ENCODE peak calls at places on chromosomes 1 and 21, in six cellular contexts. One of them, this sample, is unnamed. For H3K4me1, the result is how much of the 10 kb centered on the place peaks cover.

GRCh38 chr1:150138044-150138443 is 11.7 kb upstream of the PLEKHO1 start:
- DNase-seq in NT2/D1: no peak
- DNase-seq in IMR-90: no peak
- DNase-seq in fibroblast of lung: no peak
- DNase-seq in mesenchymal stem cell: no peak
- DNase-seq in endodermal cell: no peak
- DNase-seq in this sample: no peak

GRCh38 chr1:41661428-41662060 is 177.1 kb upstream of the EDN2 start:
- DNase-seq in NT2/D1: no peak
- DNase-seq in IMR-90: no peak
- DNase-seq in fibroblast of lung: peak
- DNase-seq in mesenchymal stem cell: no peak
- DNase-seq in endodermal cell: peak
- DNase-seq in this sample: no peak

GRCh38 chr1:960371-961131 is at the start of gene KLHL17:
- DNase-seq in NT2/D1: no peak
- DNase-seq in IMR-90: peak
- DNase-seq in fibroblast of lung: peak
- DNase-seq in mesenchymal stem cell: peak
- DNase-seq in endodermal cell: peak
- DNase-seq in this sample: no peak

GRCh38 chr1:209455133-209455532 is 128.4 kb upstream of the CAMK1G start:
- DNase-seq in NT2/D1: no peak
- DNase-seq in IMR-90: peak
- DNase-seq in fibroblast of lung: peak
- DNase-seq in mesenchymal stem cell: peak
- DNase-seq in endodermal cell: no peak
- DNase-seq in this sample: no peak

GRCh38 chr1:191693797-191694196 is 464.5 kb upstream of the RGS18 start:
- DNase-seq in NT2/D1: no peak
- DNase-seq in IMR-90: no peak
- DNase-seq in fibroblast of lung: no peak
- DNase-seq in mesenchymal stem cell: no peak
- DNase-seq in endodermal cell: no peak
- DNase-seq in this sample: no peak

GRCh38 chr1:21206117-21206516 is 29.4 kb upstream of the EIF4G3 start:
- DNase-seq in NT2/D1: no peak
- DNase-seq in IMR-90: peak
- DNase-seq in fibroblast of lung: peak
- DNase-seq in mesenchymal stem cell: no peak
- DNase-seq in endodermal cell: no peak
- DNase-seq in this sample: peak

GRCh38 chr1:31431351-31431750 is 18.3 kb downstream of the SERINC2 start:
- DNase-seq in NT2/D1: no peak
- DNase-seq in IMR-90: no peak
- DNase-seq in fibroblast of lung: no peak
- DNase-seq in mesenchymal stem cell: no peak
- DNase-seq in endodermal cell: peak
- DNase-seq in this sample: no peak

GRCh38 chr1:212600071-212600915 is 8.3 kb upstream of the ATF3 start:
- DNase-seq in NT2/D1: no peak
- DNase-seq in IMR-90: no peak
- DNase-seq in fibroblast of lung: no peak
- DNase-seq in mesenchymal stem cell: no peak
- DNase-seq in endodermal cell: peak
- DNase-seq in this sample: no peak

GRCh38 chr1:167095368-167095767 is 1.5 kb downstream of the STYXL2 start:
- DNase-seq in NT2/D1: no peak
- DNase-seq in IMR-90: peak
- DNase-seq in fibroblast of lung: peak
- DNase-seq in mesenchymal stem cell: peak
- DNase-seq in endodermal cell: no peak
- DNase-seq in this sample: peak

GRCh38 chr1:248696261-248696660 is 6.3 kb downstream of the OR14I1 start:
- DNase-seq in NT2/D1: no peak
- DNase-seq in IMR-90: no peak
- DNase-seq in fibroblast of lung: no peak
- DNase-seq in mesenchymal stem cell: no peak
- DNase-seq in endodermal cell: no peak
- DNase-seq in this sample: no peak

GRCh38 chr1:118987431-118988185 is 535 bp downstream of the TBX15 start:
- DNase-seq in NT2/D1: no peak
- DNase-seq in IMR-90: no peak
- DNase-seq in fibroblast of lung: no peak
- DNase-seq in mesenchymal stem cell: peak
- DNase-seq in endodermal cell: peak
- DNase-seq in this sample: no peak

GRCh38 chr21:46667735-46668380 is 32.4 kb downstream of the PRMT2 start:
- DNase-seq in NT2/D1: peak
- DNase-seq in IMR-90: peak
- DNase-seq in fibroblast of lung: peak
- DNase-seq in mesenchymal stem cell: peak
- DNase-seq in endodermal cell: peak
- DNase-seq in this sample: peak

GRCh38 chr1:164838786-164839185 is 279.8 kb downstream of the PBX1 start:
- DNase-seq in NT2/D1: no peak
- DNase-seq in IMR-90: no peak
- DNase-seq in fibroblast of lung: no peak
- DNase-seq in mesenchymal stem cell: no peak
- DNase-seq in endodermal cell: no peak
- DNase-seq in this sample: no peak

DNA sequence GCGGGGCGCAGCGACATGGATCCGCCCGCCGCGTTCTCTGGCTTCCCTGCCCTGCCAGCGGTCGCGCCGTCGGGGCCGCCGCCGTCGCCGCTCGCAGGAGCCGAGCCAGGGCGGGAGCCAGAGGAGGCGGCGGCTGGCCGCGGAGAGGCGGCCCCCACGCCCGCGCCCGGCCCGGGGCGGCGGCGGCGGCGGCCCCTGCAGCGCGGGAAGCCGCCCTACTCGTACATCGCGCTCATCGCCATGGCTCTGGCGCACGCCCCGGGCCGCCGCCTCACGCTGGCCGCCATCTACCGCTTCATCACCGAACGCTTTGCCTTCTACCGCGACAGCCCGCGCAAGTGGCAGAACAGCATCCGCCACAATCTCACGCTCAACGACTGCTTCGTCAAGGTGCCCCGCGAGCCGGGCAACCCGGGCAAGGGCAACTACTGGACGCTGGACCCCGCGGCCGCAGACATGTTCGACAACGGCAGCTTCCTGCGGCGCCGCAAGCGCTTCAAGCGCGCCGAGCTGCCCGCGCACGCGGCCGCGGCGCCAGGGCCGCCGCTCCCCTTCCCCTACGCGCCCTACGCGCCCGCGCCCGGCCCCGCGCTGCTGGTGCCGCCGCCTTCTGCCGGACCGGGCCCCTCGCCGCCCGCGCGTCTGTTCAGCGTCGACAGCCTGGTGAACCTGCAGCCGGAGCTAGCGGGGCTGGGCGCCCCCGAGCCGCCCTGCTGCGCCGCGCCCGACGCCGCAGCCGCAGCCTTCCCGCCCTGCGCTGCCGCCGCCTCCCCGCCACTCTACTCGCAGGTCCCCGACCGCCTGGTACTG is 439 bp downstream of the FOXE3 start:
- DNase-seq in NT2/D1: no peak
- DNase-seq in IMR-90: no peak
- DNase-seq in fibroblast of lung: no peak
- DNase-seq in mesenchymal stem cell: no peak
- DNase-seq in endodermal cell: peak
- DNase-seq in this sample: no peak
- H3K9ac ChIP-seq in NT2/D1: peak
- H3K9ac ChIP-seq in IMR-90: no peak
- H3K9ac ChIP-seq in fibroblast of lung: no peak
- H3K9ac ChIP-seq in mesenchymal stem cell: no peak
- H3K9ac ChIP-seq in endodermal cell: no peak
- H3K9ac ChIP-seq in this sample: no peak

GRCh38 chr1:229133151-229133550 is 137.8 kb upstream of the RAB4A start:
- DNase-seq in NT2/D1: no peak
- DNase-seq in IMR-90: no peak
- DNase-seq in fibroblast of lung: no peak
- DNase-seq in mesenchymal stem cell: no peak
- DNase-seq in endodermal cell: no peak
- DNase-seq in this sample: no peak

GRCh38 chr1:229131243-229132105 is 139.4 kb upstream of the RAB4A start:
- DNase-seq in NT2/D1: no peak
- DNase-seq in IMR-90: no peak
- DNase-seq in fibroblast of lung: no peak
- DNase-seq in mesenchymal stem cell: no peak
- DNase-seq in endodermal cell: no peak
- DNase-seq in this sample: no peak

GRCh38 chr1:229132706-229133105 is 138.2 kb upstream of the RAB4A start:
- DNase-seq in NT2/D1: no peak
- DNase-seq in IMR-90: no peak
- DNase-seq in fibroblast of lung: no peak
- DNase-seq in mesenchymal stem cell: no peak
- DNase-seq in endodermal cell: no peak
- DNase-seq in this sample: no peak

GRCh38 chr1:229133734-229134265 is 137.1 kb upstream of the RAB4A start:
- DNase-seq in NT2/D1: no peak
- DNase-seq in IMR-90: no peak
- DNase-seq in fibroblast of lung: no peak
- DNase-seq in mesenchymal stem cell: no peak
- DNase-seq in endodermal cell: no peak
- DNase-seq in this sample: no peak

DNA sequence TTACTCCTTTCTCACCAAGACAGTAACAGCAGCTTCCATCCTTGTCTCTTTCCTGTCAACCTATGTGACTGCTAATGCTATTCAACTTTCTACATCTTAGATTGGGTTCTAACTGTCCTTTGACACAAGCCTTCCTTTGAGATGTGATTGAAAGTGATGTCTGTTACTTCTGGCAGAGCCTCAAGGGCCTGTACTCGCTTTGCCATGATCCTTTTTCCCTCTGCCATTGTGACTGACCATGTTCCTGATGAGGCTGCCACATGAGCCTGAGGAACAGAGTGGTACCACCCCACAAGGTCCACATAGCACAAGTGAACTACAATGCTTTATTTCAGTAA is 138.8 kb upstream of the RAB4A start:
- DNase-seq in NT2/D1: no peak
- DNase-seq in IMR-90: no peak
- DNase-seq in fibroblast of lung: no peak
- DNase-seq in mesenchymal stem cell: no peak
- DNase-seq in endodermal cell: no peak
- DNase-seq in this sample: no peak
- H3K4me1 ChIP-seq in NT2/D1: under half
- H3K4me1 ChIP-seq in IMR-90: under half
- H3K4me1 ChIP-seq in fibroblast of lung: under half
- H3K4me1 ChIP-seq in mesenchymal stem cell: under half
- H3K4me1 ChIP-seq in endodermal cell: under half
- H3K4me1 ChIP-seq in this sample: under half

DNA sequence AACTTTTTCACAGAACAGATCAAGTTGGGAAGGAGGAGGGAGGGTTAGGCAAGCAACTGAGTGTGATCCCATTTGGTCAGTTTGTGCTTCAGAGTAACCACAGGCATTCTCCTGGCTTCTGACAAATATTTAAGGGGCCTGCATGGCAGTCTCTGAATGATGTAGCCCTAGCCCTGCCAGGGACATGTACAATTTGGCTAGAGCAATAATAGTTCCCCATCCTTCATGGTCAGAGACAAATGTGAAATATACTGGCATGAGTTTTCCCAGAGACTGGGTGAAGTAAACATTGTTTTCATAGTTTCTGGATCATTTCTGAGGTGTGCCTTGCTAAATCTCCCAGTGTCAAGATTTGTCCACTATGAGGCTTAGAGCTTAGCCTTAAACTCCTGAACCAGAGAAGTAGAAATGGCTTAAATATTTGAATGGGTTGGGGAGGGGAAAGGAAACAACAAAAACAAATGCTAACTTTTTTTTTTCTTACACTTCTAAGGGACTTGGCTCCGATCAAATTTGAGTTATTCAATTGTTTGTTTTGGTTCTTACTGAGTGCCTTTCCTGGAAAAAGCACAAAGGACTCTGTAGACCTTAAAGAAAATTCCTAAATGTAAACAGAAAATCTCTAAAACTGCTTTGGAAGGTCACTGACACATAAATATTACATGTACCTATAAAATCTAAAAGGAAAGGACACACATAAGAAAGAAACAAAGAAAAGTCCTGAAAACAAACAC is 41.9 kb upstream of the UBE2U start:
- DNase-seq in NT2/D1: no peak
- DNase-seq in IMR-90: peak
- DNase-seq in fibroblast of lung: peak
- DNase-seq in mesenchymal stem cell: peak
- DNase-seq in endodermal cell: no peak
- DNase-seq in this sample: peak
- H3K9ac ChIP-seq in NT2/D1: no peak
- H3K9ac ChIP-seq in IMR-90: no peak
- H3K9ac ChIP-seq in fibroblast of lung: no peak
- H3K9ac ChIP-seq in mesenchymal stem cell: peak
- H3K9ac ChIP-seq in endodermal cell: no peak
- H3K9ac ChIP-seq in this sample: no peak

GRCh38 chr1:203276916-203277535 is 28.3 kb upstream of the BTG2 start:
- DNase-seq in NT2/D1: no peak
- DNase-seq in IMR-90: no peak
- DNase-seq in fibroblast of lung: no peak
- DNase-seq in mesenchymal stem cell: no peak
- DNase-seq in endodermal cell: peak
- DNase-seq in this sample: no peak
- H3K4me1 ChIP-seq in NT2/D1: under half
- H3K4me1 ChIP-seq in IMR-90: under half
- H3K4me1 ChIP-seq in fibroblast of lung: under half
- H3K4me1 ChIP-seq in mesenchymal stem cell: under half
- H3K4me1 ChIP-seq in endodermal cell: under half
- H3K4me1 ChIP-seq in this sample: under half

DNA sequence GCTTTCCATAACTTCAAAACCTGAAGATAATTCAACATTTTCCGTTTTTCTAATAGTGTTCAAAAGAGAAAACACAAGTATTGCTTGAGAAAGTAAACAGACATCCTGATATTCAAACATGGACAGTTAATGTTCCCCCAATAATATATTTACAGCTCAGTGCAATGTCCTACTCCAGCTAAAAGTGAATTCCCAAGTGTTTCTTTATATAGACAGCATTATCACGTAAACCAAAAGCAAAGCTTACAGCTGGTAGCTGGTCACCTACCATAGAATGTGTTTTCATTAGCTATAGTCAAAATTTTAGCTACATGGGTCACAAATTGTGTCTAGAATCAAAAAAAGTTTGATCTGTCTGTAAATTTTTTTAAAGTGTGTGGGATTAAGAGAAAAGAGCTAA is 34.9 kb downstream of the WLS start:
- DNase-seq in NT2/D1: no peak
- DNase-seq in IMR-90: no peak
- DNase-seq in fibroblast of lung: no peak
- DNase-seq in mesenchymal stem cell: no peak
- DNase-seq in endodermal cell: no peak
- DNase-seq in this sample: no peak
- H3K9ac ChIP-seq in NT2/D1: no peak
- H3K9ac ChIP-seq in IMR-90: no peak
- H3K9ac ChIP-seq in fibroblast of lung: no peak
- H3K9ac ChIP-seq in mesenchymal stem cell: peak
- H3K9ac ChIP-seq in endodermal cell: peak
- H3K9ac ChIP-seq in this sample: peak

This sample was measured in astrocyte.